ENCODE peak calls at places on chromosomes 5 and 9, in nine cellular contexts. C, L, B, A, Z, F, M, R and P are unnamed samples.

GRCh38 chr5:20500501-20500900 is 512.5 kb upstream of the CDH18 start:
- DNase-seq in C (no peak), L (no peak), B (no peak), A (no peak), Z (no peak), F (no peak), M (no peak), R (no peak), P (no peak)

GRCh38 chr9:34085581-34086500 is 37.2 kb upstream of the UBAP2 start:
- DNase-seq in C (no peak), L (no peak), B (no peak), A (no peak), Z (no peak), F (no peak), M (peak; percentile 51), R (no peak), P (no peak)

GRCh38 chr9:133238272-133238850 is 29.3 kb upstream of the OBP2B start:
- DNase-seq in C (peak; percentile 98), L (peak; percentile 92), B (peak; percentile 67), A (no peak), Z (peak; percentile 93), F (no peak), M (peak; percentile 96), R (peak; percentile 91), P (peak; percentile 68)

GRCh38 chr9:125484632-125485282 is 222.3 kb downstream of the MAPKAP1 start:
- DNase-seq in C (no peak), L (no peak), B (no peak), A (no peak), Z (no peak), F (peak; percentile 17), M (peak; percentile 27), R (no peak), P (no peak)

GRCh38 chr5:111143910-111144309 is 51.8 kb downstream of the WDR36 start:
- DNase-seq in C (no peak), L (no peak), B (no peak), A (peak; percentile 55), Z (no peak), F (peak; percentile 91), M (peak; percentile 88), R (no peak), P (no peak)

GRCh38 chr5:76782444-76782843 is 36.4 kb upstream of the F2RL1 start:
- DNase-seq in C (no peak), L (no peak), B (no peak), A (no peak), Z (no peak), F (no peak), M (no peak), R (no peak), P (no peak)

GRCh38 chr9:70110194-70111041 is 66.8 kb downstream of the MAMDC2 start:
- DNase-seq in C (no peak), L (no peak), B (no peak), A (no peak), Z (no peak), F (no peak), M (no peak), R (no peak), P (no peak)

GRCh38 chr9:87333802-87334201 is 163.9 kb upstream of the DAPK1 start:
- DNase-seq in C (no peak), L (no peak), B (no peak), A (no peak), Z (no peak), F (no peak), M (no peak), R (no peak), P (no peak)

GRCh38 chr5:154395407-154396106 is 50.2 kb upstream of the SAP30L start:
- DNase-seq in C (peak; percentile 67), L (peak; percentile 22), B (no peak), A (peak; percentile 38), Z (peak; percentile 79), F (peak; percentile 84), M (no peak), R (peak; percentile 75), P (peak; percentile 52)

GRCh38 chr5:6439588-6440550 is 8.8 kb upstream of the UBE2QL1 start:
- DNase-seq in C (peak; percentile 25), L (no peak), B (no peak), A (no peak), Z (no peak), F (peak; percentile 9), M (no peak), R (no peak), P (no peak)

GRCh38 chr5:132824426-132824825 is 6.0 kb downstream of the SHROOM1 start:
- DNase-seq in C (no peak), L (no peak), B (no peak), A (no peak), Z (no peak), F (no peak), M (no peak), R (no peak), P (no peak)

GRCh38 chr5:132825165-132825823 is 5.2 kb downstream of the SHROOM1 start:
- DNase-seq in C (peak; percentile 76), L (no peak), B (no peak), A (no peak), Z (no peak), F (no peak), M (no peak), R (no peak), P (peak; percentile 28)

GRCh38 chr5:132826424-132827082 is 3.9 kb downstream of the SHROOM1 start:
- DNase-seq in C (peak; percentile 26), L (no peak), B (no peak), A (no peak), Z (no peak), F (no peak), M (no peak), R (no peak), P (no peak)

GRCh38 chr5:132827943-132828673 is 2.3 kb downstream of the SHROOM1 start:
- DNase-seq in C (no peak), L (no peak), B (no peak), A (no peak), Z (no peak), F (no peak), M (no peak), R (no peak), P (no peak)

GRCh38 chr5:132825824-132826391 is 4.5 kb downstream of the SHROOM1 start:
- DNase-seq in C (peak; percentile 62), L (no peak), B (no peak), A (no peak), Z (no peak), F (no peak), M (no peak), R (no peak), P (peak; percentile 33)
- H3K4me3 ChIP-seq in C (peak overlapping the region; percentile 61), L (no peak overlapping the region), B (no peak overlapping the region), A (no peak overlapping the region), Z (no peak overlapping the region), F (no peak overlapping the region), M (peak overlapping the region; percentile 21), R (peak overlapping the region; percentile 25), P (no peak overlapping the region)

GRCh38 chr5:120615967-120616645 is 152.0 kb downstream of the PRR16 start:
- DNase-seq in C (peak; percentile 77), L (no peak), B (no peak), A (no peak), Z (no peak), F (peak; percentile 79), M (no peak), R (no peak), P (no peak)

GRCh38 chr5:120624021-120624563 is 160.0 kb downstream of the PRR16 start:
- DNase-seq in C (no peak), L (no peak), B (no peak), A (no peak), Z (no peak), F (no peak), M (no peak), R (no peak), P (no peak)

GRCh38 chr5:120621339-120621738 is 157.2 kb downstream of the PRR16 start:
- DNase-seq in C (no peak), L (no peak), B (no peak), A (no peak), Z (no peak), F (no peak), M (no peak), R (no peak), P (no peak)
- TF ChIP-seq CTCF in C (no peak), L (no peak), B (no peak), A (no peak), Z (no peak), F (no peak), M (no peak), R (no peak), P (no peak)

DNA sequence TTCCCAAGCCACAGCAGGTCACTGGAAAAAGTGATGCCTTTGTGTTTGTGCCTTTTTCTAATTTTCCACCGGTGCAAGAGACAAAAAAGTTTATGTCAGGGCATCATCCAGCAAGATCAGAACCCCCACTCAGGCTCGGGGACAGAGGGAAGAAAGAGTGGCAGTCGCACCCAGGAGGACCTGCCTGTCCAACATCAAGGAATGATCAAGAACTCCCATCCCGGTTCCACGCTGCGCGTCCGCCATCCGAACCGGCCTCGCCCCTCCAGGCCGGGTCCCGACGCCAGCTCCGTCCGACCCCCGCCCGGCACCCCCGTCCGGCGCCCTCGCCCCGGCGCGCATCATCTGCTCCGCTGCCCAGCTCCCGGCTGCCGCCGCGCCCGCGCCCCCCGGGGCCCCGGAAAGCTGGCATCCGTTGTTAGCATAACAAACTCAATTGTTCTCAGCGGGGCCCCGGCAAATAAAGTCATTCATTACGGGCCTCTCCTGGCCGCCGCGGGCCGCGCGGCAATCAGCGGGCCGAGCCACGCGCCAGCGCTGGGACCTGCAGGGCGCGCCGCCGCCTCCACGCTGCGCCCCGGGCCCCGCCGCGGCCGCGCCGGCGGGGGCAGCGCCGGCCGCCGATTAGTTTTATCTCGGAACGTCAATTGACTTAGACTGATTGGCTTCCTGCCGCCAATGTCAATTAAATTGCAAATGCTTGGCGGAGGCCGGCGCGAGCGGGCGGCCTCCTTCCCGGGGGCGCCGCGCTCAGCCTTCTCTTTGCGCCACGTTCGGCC is 48.1 kb downstream of the PAX5 start:
- DNase-seq in C (peak; percentile 86), L (no peak), B (no peak), A (no peak), Z (no peak), F (no peak), M (peak; percentile 28), R (no peak), P (no peak)
- H3K4me3 ChIP-seq in C (peak overlapping the region; percentile 75), L (no peak overlapping the region), B (no peak overlapping the region), A (no peak overlapping the region), Z (no peak overlapping the region), F (no peak overlapping the region), M (no peak overlapping the region), R (no peak overlapping the region), P (no peak overlapping the region)

DNA sequence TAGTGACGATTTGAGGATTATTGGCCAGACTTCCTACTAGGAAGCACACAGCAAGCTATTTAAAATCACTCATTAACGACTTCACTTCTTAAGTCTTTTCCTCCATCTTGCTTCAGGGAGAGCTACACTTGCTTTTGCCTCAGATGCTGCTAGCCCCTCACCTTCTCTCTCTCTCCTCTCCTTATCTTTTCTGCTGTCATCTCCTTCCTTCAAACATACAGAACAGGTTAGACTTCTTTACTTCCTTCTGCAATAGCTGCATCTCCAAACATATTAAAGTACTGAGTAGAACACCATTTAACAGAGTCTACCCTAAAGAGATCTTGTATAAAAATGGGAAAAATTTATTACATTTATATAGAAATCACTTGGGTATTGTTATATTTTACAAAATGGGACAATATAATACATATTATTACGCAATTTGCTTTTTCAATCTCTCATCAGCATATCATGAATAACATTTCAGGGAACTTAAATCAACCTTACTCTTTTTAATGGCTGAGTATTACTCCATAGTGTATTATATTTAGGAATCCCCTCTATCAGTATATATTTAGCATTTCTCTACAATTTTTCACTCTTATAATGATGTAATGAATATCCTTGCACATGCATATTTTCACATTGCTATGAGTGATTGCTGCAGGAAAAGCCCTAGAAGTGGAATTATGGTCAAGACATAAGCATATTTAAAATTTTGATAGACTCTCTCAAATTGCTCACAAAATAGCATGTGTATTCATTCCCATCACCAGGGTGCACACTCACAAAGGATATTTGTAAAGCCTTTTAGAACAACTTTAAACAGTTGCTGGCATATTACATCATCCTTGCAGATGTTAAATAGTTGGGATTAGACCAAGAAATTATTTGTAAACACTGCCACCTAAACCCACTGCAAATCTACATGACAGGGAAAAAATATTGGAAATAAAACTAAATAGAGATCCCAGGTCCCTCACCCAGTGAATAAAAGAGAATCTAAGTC is 164.5 kb upstream of the NFIB start:
- DNase-seq in C (no peak), L (no peak), B (no peak), A (no peak), Z (no peak), F (no peak), M (no peak), R (no peak), P (no peak)
- TF ChIP-seq CTCF in C (no peak), L (no peak), B (no peak), A (no peak), Z (no peak), F (no peak), M (no peak), R (no peak), P (no peak)